ENCODE peak calls at places on chromosomes 3 and 15, in eight cellular contexts. L, P, M, T, C, W, U and S are unnamed samples.

GRCh38 chr3:59094446-59094845 is 44.6 kb upstream of the CFAP20DC start:
- DNase-seq in P (no peak), U (no peak), M (no peak), C (no peak), W (no peak), T (no peak), L (no peak), S (no peak)

GRCh38 chr15:43915820-43916660 is 89.2 kb downstream of the WDR76 start:
- DNase-seq in M (no peak), P (no peak), W (no peak), U (peak; percentile 33), C (no peak), T (no peak), L (no peak), S (no peak)

GRCh38 chr3:181695661-181696491 is 15.8 kb upstream of the SOX2 start:
- DNase-seq in W (peak; percentile 5), M (no peak), T (no peak), L (no peak), U (no peak), C (no peak), P (peak; percentile 36), S (no peak)

GRCh38 chr3:89179355-89179997 is 72.1 kb downstream of the EPHA3 start:
- DNase-seq in P (peak; percentile 89), U (no peak), L (no peak), C (no peak), W (peak; percentile 6), M (no peak), T (no peak), S (no peak)

GRCh38 chr15:63052128-63052826 is 9.7 kb downstream of the TPM1 start:
- DNase-seq in T (no peak), C (no peak), U (no peak), W (no peak), M (no peak), L (no peak), P (peak; percentile 14), S (no peak)

GRCh38 chr15:81254277-81255265 is 57.9 kb downstream of the IL16 start:
- DNase-seq in W (peak; percentile 59), C (no peak), M (no peak), U (no peak), T (no peak), P (no peak), L (no peak), S (no peak)

GRCh38 chr15:46461416-46461815 is 826.6 kb downstream of the SQOR start:
- DNase-seq in M (no peak), W (peak; percentile 32), L (no peak), P (no peak), C (no peak), U (no peak), T (no peak), S (no peak)

GRCh38 chr15:62647195-62647865 is 395.2 kb upstream of the TPM1 start:
- DNase-seq in M (peak; percentile 78), W (peak; percentile 83), C (peak; percentile 78), T (no peak), L (peak; percentile 47), U (no peak), P (peak; percentile 75), S (no peak)

GRCh38 chr15:77589839-77590238 is 42.9 kb downstream of the LINGO1 start:
- DNase-seq in L (no peak), C (no peak), T (no peak), U (no peak), P (no peak), M (no peak), W (no peak), S (no peak)

GRCh38 chr3:189954733-189955665 is 165.7 kb downstream of the P3H2 start:
- DNase-seq in T (no peak), P (no peak), W (no peak), L (no peak), U (no peak), C (no peak), M (no peak), S (no peak)

GRCh38 chr3:193987186-193987585 is 148.8 kb upstream of the HES1 start:
- DNase-seq in M (no peak), L (no peak), U (no peak), P (peak; percentile 46), T (no peak), C (no peak), W (no peak), S (no peak)

GRCh38 chr3:48285675-48286074 is 44.8 kb downstream of the ZNF589 start:
- DNase-seq in T (no peak), L (no peak), W (no peak), C (no peak), P (no peak), U (no peak), M (no peak), S (no peak)

GRCh38 chr15:62112616-62113593 is 46.1 kb downstream of the C2CD4A start:
- DNase-seq in C (peak; percentile 92), T (peak; percentile 64), U (no peak), M (no peak), P (peak; percentile 80), L (no peak), W (peak; percentile 86), S (peak; percentile 38)

GRCh38 chr3:1499694-1500093 is 406.9 kb downstream of the CNTN6 start:
- DNase-seq in M (no peak), P (no peak), L (no peak), C (no peak), W (no peak), T (no peak), U (no peak), S (no peak)

GRCh38 chr15:69413822-69414701 is at the start of gene KIF23:
- DNase-seq in T (peak; percentile 67), M (peak; percentile 94), L (peak; percentile 95), U (peak; percentile 87), W (peak; percentile 97), P (peak; percentile 92), C (peak; percentile 59), S (peak; percentile 72)

GRCh38 chr3:53168175-53168923 is 7.3 kb downstream of the PRKCD start:
- DNase-seq in T (no peak), M (no peak), L (peak; percentile 28), P (no peak), U (peak; percentile 43), W (no peak), C (no peak), S (no peak)

GRCh38 chr15:100781961-100782525 is 97.6 kb upstream of the ALDH1A3 start:
- DNase-seq in T (no peak), L (no peak), M (no peak), C (no peak), U (peak; percentile 7), W (no peak), P (no peak), S (no peak)

GRCh38 chr3:186502138-186502941 is 41.8 kb downstream of the CRYGS start:
- DNase-seq in T (no peak), M (no peak), U (no peak), L (peak; percentile 91), W (no peak), P (no peak), C (no peak), S (no peak)

GRCh38 chr15:33639051-33639450 is 328.3 kb downstream of the RYR3 start:
- DNase-seq in L (no peak), U (no peak), T (no peak), W (no peak), P (no peak), M (no peak), C (no peak), S (no peak)

GRCh38 chr3:117127147-117127546 is 417.6 kb downstream of the TUSC7 start:
- DNase-seq in U (no peak), W (no peak), M (no peak), L (no peak), T (no peak), C (no peak), P (no peak), S (no peak)
- TF ChIP-seq CTCF in U (no peak), W (no peak), M (no peak), L (no peak), T (no peak), C (peak; percentile 48), P (no peak), S (no peak)

GRCh38 chr3:15063238-15063637 is 1.9 kb downstream of the MRPS25 start:
- DNase-seq in U (no peak), M (no peak), C (no peak), L (no peak), T (no peak), P (no peak), W (no peak), S (no peak)
- H3K4me3 ChIP-seq in U (no peak overlapping the region), M (peak overlapping the region; percentile 93), C (peak overlapping the region; percentile 94), L (peak overlapping the region; percentile 87), T (no peak overlapping the region), P (no peak overlapping the region), W (no peak overlapping the region), S (no peak overlapping the region)

DNA sequence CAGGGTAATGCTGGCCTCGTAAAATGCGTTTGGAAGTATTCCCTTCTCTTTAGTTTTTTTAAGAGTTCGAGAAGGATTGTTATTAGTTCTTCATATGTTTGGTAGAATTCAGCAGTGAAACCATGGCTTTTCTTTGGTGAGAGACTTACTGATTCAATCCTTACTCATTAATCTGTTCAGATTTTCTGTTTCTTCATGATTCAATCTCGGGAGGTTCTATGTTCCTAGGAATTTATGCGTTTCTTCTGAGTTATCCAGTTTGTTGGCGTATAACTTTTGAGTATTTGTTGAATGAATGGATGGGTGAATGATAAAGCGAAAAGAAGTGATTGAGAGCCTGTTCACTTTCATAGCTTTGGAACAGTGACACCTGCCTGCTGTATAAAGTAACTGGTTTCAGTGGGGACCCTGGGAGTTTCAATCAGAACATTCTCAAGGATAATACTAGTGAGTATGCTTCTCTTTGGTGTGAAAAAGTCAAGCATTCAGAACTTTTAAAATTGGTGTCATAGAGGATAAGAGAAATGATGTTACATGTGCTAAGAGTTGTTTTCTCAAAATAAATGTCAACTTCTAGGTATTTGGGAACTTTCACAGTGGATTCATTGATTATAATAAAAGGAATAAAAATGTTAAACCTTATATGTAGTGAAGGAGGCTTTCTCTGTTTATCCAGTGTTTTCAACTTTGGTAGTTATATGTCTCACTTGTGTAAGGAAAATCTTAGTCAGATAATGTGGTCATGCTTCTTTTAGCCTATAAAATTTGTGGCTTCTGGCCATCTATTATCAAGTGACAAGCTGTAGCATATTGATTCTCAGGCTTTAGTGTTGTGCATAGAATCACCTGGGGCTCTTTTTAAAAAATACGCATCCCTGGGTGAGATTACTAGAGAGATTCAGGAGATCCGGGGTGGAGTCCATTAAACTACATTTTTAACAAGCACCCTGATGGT is 11.7 kb downstream of the LRCH3 start:
- DNase-seq in M (no peak), P (no peak), C (no peak), T (no peak), W (no peak), U (no peak), L (no peak), S (no peak)
- TF ChIP-seq CTCF in M (no peak), P (peak; percentile 35), C (peak; percentile 52), T (no peak), W (peak; percentile 15), U (no peak), L (no peak), S (peak; percentile 34)

DNA sequence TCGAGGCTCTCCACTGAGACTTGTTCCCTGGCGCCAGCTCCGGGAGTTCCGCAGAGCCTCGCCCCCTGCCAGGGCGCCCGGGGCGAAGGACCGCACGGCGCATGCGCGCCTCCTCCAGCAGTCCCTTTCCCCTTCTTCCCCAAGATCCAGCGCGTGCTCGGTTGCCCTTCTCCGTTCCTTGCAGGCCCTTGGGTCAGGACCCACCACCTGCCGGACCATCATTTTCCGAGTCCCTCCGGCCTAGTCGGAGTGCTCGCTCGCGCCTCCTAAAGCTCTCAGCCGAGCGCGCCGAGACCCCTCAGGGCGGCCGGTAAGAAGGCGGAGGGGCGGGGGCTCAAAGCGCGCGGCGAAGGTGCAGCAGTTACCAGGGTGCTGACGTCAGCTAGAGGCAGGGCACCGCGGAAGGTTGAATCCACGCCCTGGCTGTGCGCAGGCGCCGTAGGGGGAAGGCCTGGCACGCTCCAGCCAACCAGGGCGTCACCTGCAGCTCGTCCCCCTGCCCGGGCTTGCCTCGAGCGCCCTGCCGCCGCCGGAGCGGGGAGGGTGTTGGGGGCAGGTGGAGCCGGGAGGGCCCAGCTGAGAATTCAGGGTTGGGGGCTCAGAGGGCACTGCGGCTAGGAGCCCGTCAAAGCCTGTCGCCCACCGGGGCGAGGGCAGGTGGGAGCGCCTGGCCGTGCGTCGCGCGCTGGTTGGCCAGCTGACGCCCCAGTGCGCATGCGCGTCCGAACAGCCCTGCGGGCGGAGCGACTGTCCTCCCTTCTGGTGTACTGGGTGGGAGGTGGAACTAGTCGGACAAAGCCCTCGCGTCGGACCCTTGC is at the start of gene TCAIM:
- DNase-seq in C (no peak), T (peak; percentile 66), P (peak; percentile 98), L (peak; percentile 97), M (peak; percentile 99), U (peak; percentile 95), W (peak; percentile 99), S (peak; percentile 78)
- H3K4me3 ChIP-seq in C (peak within 1 kb of the TSS; percentile 90), T (peak within 1 kb of the TSS; percentile 69), P (peak within 1 kb of the TSS; percentile 72), L (peak within 1 kb of the TSS; percentile 82), M (peak within 1 kb of the TSS; percentile 73), U (peak within 1 kb of the TSS; percentile 88), W (peak within 1 kb of the TSS; percentile 64), S (peak within 1 kb of the TSS; percentile 97)